ENCODE peak calls at places on chromosomes 6 and 20, in six cellular contexts. One of them, this sample, is unnamed.

GRCh38 chr6:75334266-75335040 is 49.9 kb upstream of the TMEM30A start:
- DNase-seq in testis: no peak
- DNase-seq in esophagus squamous epithelium: no peak
- DNase-seq in endothelial cell: peak
- DNase-seq in fibroblast of mammary gland: peak
- DNase-seq in CD8-positive, alpha-beta T cell: no peak
- DNase-seq in this sample: peak

GRCh38 chr6:163367388-163368183 is 46.9 kb upstream of the QKI start:
- DNase-seq in testis: no peak
- DNase-seq in esophagus squamous epithelium: no peak
- DNase-seq in endothelial cell: no peak
- DNase-seq in fibroblast of mammary gland: no peak
- DNase-seq in CD8-positive, alpha-beta T cell: no peak
- DNase-seq in this sample: no peak

GRCh38 chr6:5665667-5666066 is 341.1 kb downstream of the NRN1 start:
- DNase-seq in testis: no peak
- DNase-seq in esophagus squamous epithelium: no peak
- DNase-seq in endothelial cell: no peak
- DNase-seq in fibroblast of mammary gland: no peak
- DNase-seq in CD8-positive, alpha-beta T cell: no peak
- DNase-seq in this sample: no peak

GRCh38 chr20:16337707-16338106 is 235.5 kb downstream of the KIF16B start:
- DNase-seq in testis: no peak
- DNase-seq in esophagus squamous epithelium: no peak
- DNase-seq in endothelial cell: no peak
- DNase-seq in fibroblast of mammary gland: no peak
- DNase-seq in CD8-positive, alpha-beta T cell: no peak
- DNase-seq in this sample: no peak

GRCh38 chr20:51272392-51272791 is 249.5 kb upstream of the KCNG1 start:
- DNase-seq in testis: no peak
- DNase-seq in esophagus squamous epithelium: no peak
- DNase-seq in endothelial cell: no peak
- DNase-seq in fibroblast of mammary gland: peak
- DNase-seq in CD8-positive, alpha-beta T cell: no peak
- DNase-seq in this sample: no peak

GRCh38 chr20:62551408-62552323 is 75.9 kb upstream of the GATA5 start:
- DNase-seq in testis: no peak
- DNase-seq in esophagus squamous epithelium: no peak
- DNase-seq in endothelial cell: no peak
- DNase-seq in fibroblast of mammary gland: no peak
- DNase-seq in CD8-positive, alpha-beta T cell: peak
- DNase-seq in this sample: no peak

GRCh38 chr6:75693534-75693933 is 55.5 kb upstream of the MYO6 start:
- DNase-seq in testis: no peak
- DNase-seq in esophagus squamous epithelium: no peak
- DNase-seq in endothelial cell: no peak
- DNase-seq in fibroblast of mammary gland: peak
- DNase-seq in CD8-positive, alpha-beta T cell: no peak
- DNase-seq in this sample: peak

GRCh38 chr20:59483481-59483880 is 120.9 kb upstream of the PHACTR3 start:
- DNase-seq in testis: no peak
- DNase-seq in esophagus squamous epithelium: no peak
- DNase-seq in endothelial cell: no peak
- DNase-seq in fibroblast of mammary gland: no peak
- DNase-seq in CD8-positive, alpha-beta T cell: no peak
- DNase-seq in this sample: no peak

GRCh38 chr20:58374027-58374850 is 14.8 kb upstream of the VAPB start:
- DNase-seq in testis: no peak
- DNase-seq in esophagus squamous epithelium: no peak
- DNase-seq in endothelial cell: no peak
- DNase-seq in fibroblast of mammary gland: no peak
- DNase-seq in CD8-positive, alpha-beta T cell: no peak
- DNase-seq in this sample: no peak

GRCh38 chr6:9482030-9482731 is 932.7 kb downstream of the TFAP2A start:
- DNase-seq in testis: no peak
- DNase-seq in esophagus squamous epithelium: no peak
- DNase-seq in endothelial cell: no peak
- DNase-seq in fibroblast of mammary gland: peak
- DNase-seq in CD8-positive, alpha-beta T cell: no peak
- DNase-seq in this sample: peak

GRCh38 chr6:145963216-145964068 is 716 bp downstream of the SHPRH start:
- DNase-seq in testis: peak
- DNase-seq in esophagus squamous epithelium: peak
- DNase-seq in endothelial cell: peak
- DNase-seq in fibroblast of mammary gland: peak
- DNase-seq in CD8-positive, alpha-beta T cell: peak
- DNase-seq in this sample: no peak

GRCh38 chr6:754202-754601 is 61.3 kb upstream of the EXOC2 start:
- DNase-seq in testis: no peak
- DNase-seq in esophagus squamous epithelium: no peak
- DNase-seq in endothelial cell: no peak
- DNase-seq in fibroblast of mammary gland: no peak
- DNase-seq in CD8-positive, alpha-beta T cell: no peak
- DNase-seq in this sample: no peak

GRCh38 chr6:43579171-43579570 is 3.2 kb downstream of the POLH start:
- DNase-seq in testis: no peak
- DNase-seq in esophagus squamous epithelium: no peak
- DNase-seq in endothelial cell: no peak
- DNase-seq in fibroblast of mammary gland: peak
- DNase-seq in CD8-positive, alpha-beta T cell: no peak
- DNase-seq in this sample: no peak

GRCh38 chr6:3228791-3229565 is 1.5 kb upstream of the TUBB2B start:
- DNase-seq in testis: no peak
- DNase-seq in esophagus squamous epithelium: no peak
- DNase-seq in endothelial cell: peak
- DNase-seq in fibroblast of mammary gland: no peak
- DNase-seq in CD8-positive, alpha-beta T cell: peak
- DNase-seq in this sample: no peak

GRCh38 chr20:22691369-22692118 is 107.2 kb upstream of the FOXA2 start:
- DNase-seq in testis: peak
- DNase-seq in esophagus squamous epithelium: no peak
- DNase-seq in endothelial cell: peak
- DNase-seq in fibroblast of mammary gland: peak
- DNase-seq in CD8-positive, alpha-beta T cell: peak
- DNase-seq in this sample: peak

GRCh38 chr6:141701732-141702131 is 431.0 kb upstream of the GJE1 start:
- DNase-seq in testis: no peak
- DNase-seq in esophagus squamous epithelium: no peak
- DNase-seq in endothelial cell: no peak
- DNase-seq in fibroblast of mammary gland: no peak
- DNase-seq in CD8-positive, alpha-beta T cell: no peak
- DNase-seq in this sample: no peak
- TF ChIP-seq CTCF in testis: no peak
- TF ChIP-seq CTCF in esophagus squamous epithelium: no peak
- TF ChIP-seq CTCF in endothelial cell: no peak
- TF ChIP-seq CTCF in fibroblast of mammary gland: no peak
- TF ChIP-seq CTCF in CD8-positive, alpha-beta T cell: no peak
- TF ChIP-seq CTCF in this sample: no peak

GRCh38 chr6:64672131-64672530 is 1034.9 kb downstream of the EYS start:
- DNase-seq in testis: no peak
- DNase-seq in esophagus squamous epithelium: no peak
- DNase-seq in endothelial cell: no peak
- DNase-seq in fibroblast of mammary gland: peak
- DNase-seq in CD8-positive, alpha-beta T cell: no peak
- DNase-seq in this sample: no peak

GRCh38 chr6:64672651-64673050 is 1034.4 kb downstream of the EYS start:
- DNase-seq in testis: no peak
- DNase-seq in esophagus squamous epithelium: no peak
- DNase-seq in endothelial cell: no peak
- DNase-seq in fibroblast of mammary gland: no peak
- DNase-seq in CD8-positive, alpha-beta T cell: no peak
- DNase-seq in this sample: no peak
- TF ChIP-seq CTCF in testis: no peak
- TF ChIP-seq CTCF in esophagus squamous epithelium: no peak
- TF ChIP-seq CTCF in endothelial cell: no peak
- TF ChIP-seq CTCF in fibroblast of mammary gland: no peak
- TF ChIP-seq CTCF in CD8-positive, alpha-beta T cell: no peak
- TF ChIP-seq CTCF in this sample: no peak

GRCh38 chr6:166615059-166615770 is 11.8 kb downstream of the RPS6KA2 start:
- DNase-seq in testis: peak
- DNase-seq in esophagus squamous epithelium: no peak
- DNase-seq in endothelial cell: no peak
- DNase-seq in fibroblast of mammary gland: peak
- DNase-seq in CD8-positive, alpha-beta T cell: no peak
- DNase-seq in this sample: no peak

GRCh38 chr6:166616261-166617226 is 10.5 kb downstream of the RPS6KA2 start:
- DNase-seq in testis: no peak
- DNase-seq in esophagus squamous epithelium: no peak
- DNase-seq in endothelial cell: no peak
- DNase-seq in fibroblast of mammary gland: no peak
- DNase-seq in CD8-positive, alpha-beta T cell: no peak
- DNase-seq in this sample: no peak

GRCh38 chr6:166612471-166612881 is 14.6 kb downstream of the RPS6KA2 start:
- DNase-seq in testis: peak
- DNase-seq in esophagus squamous epithelium: no peak
- DNase-seq in endothelial cell: no peak
- DNase-seq in fibroblast of mammary gland: no peak
- DNase-seq in CD8-positive, alpha-beta T cell: no peak
- DNase-seq in this sample: no peak

GRCh38 chr6:166614171-166614583 is 12.9 kb downstream of the RPS6KA2 start:
- DNase-seq in testis: no peak
- DNase-seq in esophagus squamous epithelium: no peak
- DNase-seq in endothelial cell: no peak
- DNase-seq in fibroblast of mammary gland: no peak
- DNase-seq in CD8-positive, alpha-beta T cell: no peak
- DNase-seq in this sample: no peak

GRCh38 chr6:166614589-166614988 is 12.5 kb downstream of the RPS6KA2 start:
- DNase-seq in testis: no peak
- DNase-seq in esophagus squamous epithelium: no peak
- DNase-seq in endothelial cell: no peak
- DNase-seq in fibroblast of mammary gland: no peak
- DNase-seq in CD8-positive, alpha-beta T cell: no peak
- DNase-seq in this sample: no peak
- TF ChIP-seq CTCF in testis: no peak
- TF ChIP-seq CTCF in esophagus squamous epithelium: no peak
- TF ChIP-seq CTCF in endothelial cell: no peak
- TF ChIP-seq CTCF in fibroblast of mammary gland: no peak
- TF ChIP-seq CTCF in CD8-positive, alpha-beta T cell: no peak
- TF ChIP-seq CTCF in this sample: no peak

GRCh38 chr6:46730918-46731461 is 4.2 kb downstream of the PLA2G7 start:
- DNase-seq in testis: no peak
- DNase-seq in esophagus squamous epithelium: no peak
- DNase-seq in endothelial cell: no peak
- DNase-seq in fibroblast of mammary gland: no peak
- DNase-seq in CD8-positive, alpha-beta T cell: no peak
- DNase-seq in this sample: no peak
- TF ChIP-seq CTCF in testis: no peak
- TF ChIP-seq CTCF in esophagus squamous epithelium: no peak
- TF ChIP-seq CTCF in endothelial cell: no peak
- TF ChIP-seq CTCF in fibroblast of mammary gland: no peak
- TF ChIP-seq CTCF in CD8-positive, alpha-beta T cell: no peak
- TF ChIP-seq CTCF in this sample: no peak

GRCh38 chr6:154457881-154458284 is 52.6 kb downstream of the CNKSR3 start:
- DNase-seq in testis: no peak
- DNase-seq in esophagus squamous epithelium: no peak
- DNase-seq in endothelial cell: no peak
- DNase-seq in fibroblast of mammary gland: no peak
- DNase-seq in CD8-positive, alpha-beta T cell: no peak
- DNase-seq in this sample: no peak
- TF ChIP-seq CTCF in testis: no peak
- TF ChIP-seq CTCF in esophagus squamous epithelium: peak
- TF ChIP-seq CTCF in endothelial cell: no peak
- TF ChIP-seq CTCF in fibroblast of mammary gland: no peak
- TF ChIP-seq CTCF in CD8-positive, alpha-beta T cell: no peak
- TF ChIP-seq CTCF in this sample: no peak

GRCh38 chr6:70112686-70113570 is 190.0 kb downstream of the COL9A1 start:
- DNase-seq in testis: peak
- DNase-seq in esophagus squamous epithelium: no peak
- DNase-seq in endothelial cell: no peak
- DNase-seq in fibroblast of mammary gland: no peak
- DNase-seq in CD8-positive, alpha-beta T cell: no peak
- DNase-seq in this sample: no peak

GRCh38 chr6:70111737-70112136 is 191.1 kb downstream of the COL9A1 start:
- DNase-seq in testis: no peak
- DNase-seq in esophagus squamous epithelium: no peak
- DNase-seq in endothelial cell: no peak
- DNase-seq in fibroblast of mammary gland: no peak
- DNase-seq in CD8-positive, alpha-beta T cell: no peak
- DNase-seq in this sample: no peak

GRCh38 chr6:70103798-70104197 is 199.1 kb downstream of the COL9A1 start:
- DNase-seq in testis: no peak
- DNase-seq in esophagus squamous epithelium: no peak
- DNase-seq in endothelial cell: no peak
- DNase-seq in fibroblast of mammary gland: peak
- DNase-seq in CD8-positive, alpha-beta T cell: no peak
- DNase-seq in this sample: no peak

GRCh38 chr6:70110128-70111022 is 192.5 kb downstream of the COL9A1 start:
- DNase-seq in testis: no peak
- DNase-seq in esophagus squamous epithelium: no peak
- DNase-seq in endothelial cell: no peak
- DNase-seq in fibroblast of mammary gland: peak
- DNase-seq in CD8-positive, alpha-beta T cell: no peak
- DNase-seq in this sample: no peak

GRCh38 chr6:70108230-70108629 is 194.7 kb downstream of the COL9A1 start:
- DNase-seq in testis: no peak
- DNase-seq in esophagus squamous epithelium: no peak
- DNase-seq in endothelial cell: peak
- DNase-seq in fibroblast of mammary gland: peak
- DNase-seq in CD8-positive, alpha-beta T cell: no peak
- DNase-seq in this sample: no peak
- TF ChIP-seq CTCF in testis: peak
- TF ChIP-seq CTCF in esophagus squamous epithelium: peak
- TF ChIP-seq CTCF in endothelial cell: peak
- TF ChIP-seq CTCF in fibroblast of mammary gland: peak
- TF ChIP-seq CTCF in CD8-positive, alpha-beta T cell: peak
- TF ChIP-seq CTCF in this sample: peak